ENCODE peak calls at places on chromosome 12, in four cellular contexts. K is colonic mucosa; J is lung; D is effector memory CD4-positive, alpha-beta T cell. P is an unnamed sample.

GRCh38 chr12:52835271-52836041 is 1.3 kb upstream of the KRT79 start:
- DNase-seq in K (no peak), J (no peak), D (no peak), P (no peak)

GRCh38 chr12:18589316-18589715 is 148.5 kb downstream of the PLCZ1 start:
- DNase-seq in K (no peak), J (no peak), D (no peak), P (no peak)

GRCh38 chr12:23911574-23911973 is 37.9 kb downstream of the SOX5 start:
- DNase-seq in K (no peak), J (no peak), D (no peak), P (no peak)

GRCh38 chr12:23168459-23168858 is 543.5 kb downstream of the ETNK1 start:
- DNase-seq in K (no peak), J (no peak), D (no peak), P (no peak)

GRCh38 chr12:4908694-4909396 is 860 bp upstream of the KCNA1 start:
- DNase-seq in K (no peak), J (no peak), D (no peak), P (no peak)

GRCh38 chr12:39990122-39991101 is 115.5 kb downstream of the SLC2A13 start:
- DNase-seq in K (peak; percentile 68), J (peak; percentile 44), D (no peak), P (peak; percentile 64)

GRCh38 chr12:62426095-62426488 is 40.5 kb upstream of the MON2 start:
- DNase-seq in K (no peak), J (no peak), D (no peak), P (no peak)

GRCh38 chr12:50166776-50167025 is 468 bp downstream of the CERS5 start:
- DNase-seq in K (peak; percentile 41), J (peak; percentile 39), D (no peak), P (peak; percentile 38)

GRCh38 chr12:115761784-115762183 is 515.7 kb downstream of the MED13L start:
- DNase-seq in K (no peak), J (no peak), D (no peak), P (no peak)

GRCh38 chr12:401235-402126 is at the start of gene CCDC77:
- DNase-seq in K (peak; percentile 93), J (peak; percentile 92), D (peak; percentile 90), P (peak; percentile 89)

DNA sequence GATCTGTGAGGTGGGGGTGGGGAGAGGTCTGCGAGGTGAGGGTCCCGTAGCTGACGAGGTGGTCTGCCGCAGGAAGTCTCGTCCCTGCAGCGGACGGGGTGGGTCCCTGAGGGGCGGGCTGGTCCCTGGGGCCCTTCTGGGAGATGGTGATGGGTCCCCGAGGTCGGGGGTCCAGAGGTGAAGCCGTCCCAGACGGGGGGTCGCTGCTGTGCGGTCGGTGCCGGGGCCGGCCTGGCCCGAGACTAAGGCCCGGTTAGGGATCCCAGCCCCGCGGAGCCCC is 387 bp downstream of the PXN start:
- DNase-seq in K (no peak), J (peak; percentile 35), D (no peak), P (no peak)
- H3K4me1 ChIP-seq in K (peaks cover 26% of the 10 kb centered on the region), J (peaks cover 13% of the 10 kb centered on the region), D (peaks cover 34% of the 10 kb centered on the region), P (peaks cover 35% of the 10 kb centered on the region)

GRCh38 chr12:27650011-27650410 is 46.2 kb upstream of the REP15 start:
- DNase-seq in K (no peak), J (no peak), D (no peak), P (no peak)

GRCh38 chr12:27653661-27654060 is 42.6 kb upstream of the REP15 start:
- DNase-seq in K (no peak), J (no peak), D (no peak), P (no peak)

GRCh38 chr12:27651201-27651600 is 45.0 kb upstream of the REP15 start:
- DNase-seq in K (no peak), J (no peak), D (no peak), P (no peak)

GRCh38 chr12:27657296-27657695 is 39.0 kb upstream of the REP15 start:
- DNase-seq in K (no peak), J (no peak), D (no peak), P (no peak)

DNA sequence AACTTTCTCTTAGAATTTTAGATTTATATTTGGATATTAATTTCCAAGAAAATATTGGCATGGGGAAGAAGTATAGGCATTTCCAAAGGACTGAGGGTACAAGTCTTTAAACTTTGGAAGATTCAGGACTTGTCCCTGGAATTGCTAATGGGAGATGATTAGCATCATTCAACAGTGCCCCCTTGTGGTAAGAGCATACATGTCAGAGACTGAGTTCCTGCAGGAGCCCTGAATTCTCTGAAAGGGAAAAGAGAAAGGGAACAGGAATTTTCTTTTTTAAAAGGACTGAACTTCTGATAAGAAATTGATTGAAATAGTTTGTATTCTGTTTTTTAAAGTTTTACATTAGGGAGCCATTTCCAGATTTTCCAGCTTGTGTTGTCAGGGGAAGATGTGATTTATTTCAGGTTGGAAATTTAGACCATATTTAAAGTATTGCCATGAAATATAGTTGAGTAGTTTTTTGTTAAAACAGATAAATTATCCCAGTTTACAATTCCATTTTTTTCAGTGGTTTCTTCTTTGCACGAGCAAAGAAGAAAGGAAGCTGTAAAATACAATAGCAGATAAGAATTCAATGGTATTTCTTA is 44.0 kb upstream of the REP15 start:
- DNase-seq in K (peak; percentile 76), J (peak; percentile 50), D (no peak), P (peak; percentile 75)
- H3K27ac ChIP-seq in K (no peak overlapping the region), J (no peak overlapping the region), D (no peak overlapping the region), P (no peak overlapping the region)

GRCh38 chr12:21336656-21337055 is 1.9 kb upstream of the SLCO1A2 start:
- DNase-seq in K (no peak), J (no peak), D (no peak), P (no peak)
- H3K4me1 ChIP-seq in K (no peaks in the 10 kb centered on the region), J (no peaks in the 10 kb centered on the region), D (no peaks in the 10 kb centered on the region), P (no peaks in the 10 kb centered on the region)

GRCh38 chr12:122097641-122098364 is 19.2 kb downstream of the MLXIP start:
- DNase-seq in K (peak; percentile 91), J (peak; percentile 83), D (no peak), P (peak; percentile 98)

GRCh38 chr12:122096591-122097149 is 18.1 kb downstream of the MLXIP start:
- DNase-seq in K (peak; percentile 37), J (no peak), D (no peak), P (peak; percentile 49)

GRCh38 chr12:122099856-122100255 is 21.3 kb downstream of the MLXIP start:
- DNase-seq in K (no peak), J (no peak), D (no peak), P (peak; percentile 7)

GRCh38 chr12:122100568-122100967 is 22.0 kb downstream of the MLXIP start:
- DNase-seq in K (no peak), J (no peak), D (no peak), P (no peak)

DNA sequence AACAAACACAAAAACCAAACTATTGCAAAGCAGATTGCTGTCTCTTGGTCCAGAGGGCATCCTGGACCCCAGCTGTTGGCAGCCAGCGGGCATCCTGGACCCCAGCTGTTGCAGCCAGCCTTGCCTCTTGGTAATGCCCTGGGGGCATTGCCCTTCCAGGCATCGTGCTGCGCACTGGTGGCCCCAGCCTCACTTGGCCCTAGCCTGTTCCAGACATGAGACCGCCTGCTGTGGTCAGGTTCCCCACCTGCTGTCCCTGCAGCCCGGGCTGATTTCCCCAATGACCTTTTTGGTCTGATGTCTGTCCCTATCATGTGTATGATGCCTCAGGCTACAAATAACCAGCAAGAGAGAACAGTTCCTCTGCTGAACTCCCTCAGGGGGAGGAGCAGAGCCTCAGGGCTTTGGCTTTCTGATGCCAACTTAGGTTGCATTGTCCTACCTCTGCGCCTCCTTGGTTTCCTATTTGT is 20.8 kb downstream of the MLXIP start:
- DNase-seq in K (no peak), J (no peak), D (no peak), P (peak; percentile 14)
- H3K27ac ChIP-seq in K (peak overlapping the region; percentile 92), J (no peak overlapping the region), D (peak overlapping the region; percentile 1), P (peak overlapping the region; percentile 94)

GRCh38 chr12:121892673-121893561 is 4.3 kb downstream of the PSMD9 start:
- DNase-seq in K (no peak), J (no peak), D (no peak), P (no peak)
- H3K4me1 ChIP-seq in K (peaks cover 4% of the 10 kb centered on the region), J (peaks cover 7% of the 10 kb centered on the region), D (peaks cover 13% of the 10 kb centered on the region), P (peaks cover 48% of the 10 kb centered on the region)

GRCh38 chr12:51171884-51172514 is 936 bp downstream of the TFCP2 start:
- DNase-seq in K (peak; percentile 26), J (no peak), D (no peak), P (peak; percentile 17)
- H3K27ac ChIP-seq in K (peak overlapping the region; percentile 85), J (peak overlapping the region; percentile 96), D (peak overlapping the region; percentile 93), P (peak overlapping the region; percentile 86)

P was measured in body of pancreas.